ENCODE peak calls at places on chromosomes 6 and 20, in four cellular contexts. One of them, this sample, is unnamed. For H3K9me3 and H3K4me1, the result is how much of the 10 kb centered on the place peaks cover.

GRCh38 chr6:11325431-11325830 is 93.0 kb upstream of the NEDD9 start:
- DNase-seq in OCI-LY7: no peak
- DNase-seq in effector memory CD4-positive, alpha-beta T cell: no peak
- DNase-seq in fibroblast of lung: no peak
- DNase-seq in this sample: no peak

GRCh38 chr6:141685416-141685815 is 447.3 kb upstream of the GJE1 start:
- DNase-seq in OCI-LY7: no peak
- DNase-seq in effector memory CD4-positive, alpha-beta T cell: no peak
- DNase-seq in fibroblast of lung: no peak
- DNase-seq in this sample: no peak

GRCh38 chr20:45523833-45524232 is 8.4 kb upstream of the SPINT3 start:
- DNase-seq in OCI-LY7: no peak
- DNase-seq in effector memory CD4-positive, alpha-beta T cell: no peak
- DNase-seq in fibroblast of lung: no peak
- DNase-seq in this sample: no peak

GRCh38 chr6:13027200-13027599 is 301.1 kb downstream of the TBC1D7 start:
- DNase-seq in OCI-LY7: no peak
- DNase-seq in effector memory CD4-positive, alpha-beta T cell: no peak
- DNase-seq in fibroblast of lung: no peak
- DNase-seq in this sample: no peak

GRCh38 chr6:27275025-27275956 is 27.8 kb downstream of the PRSS16 start:
- DNase-seq in OCI-LY7: no peak
- DNase-seq in effector memory CD4-positive, alpha-beta T cell: no peak
- DNase-seq in fibroblast of lung: no peak
- DNase-seq in this sample: no peak

GRCh38 chr6:72371473-72371872 is 250.4 kb upstream of the KCNQ5 start:
- DNase-seq in OCI-LY7: no peak
- DNase-seq in effector memory CD4-positive, alpha-beta T cell: no peak
- DNase-seq in fibroblast of lung: no peak
- DNase-seq in this sample: no peak

GRCh38 chr6:73608761-73609160 is 45.0 kb downstream of the SLC17A5 start:
- DNase-seq in OCI-LY7: no peak
- DNase-seq in effector memory CD4-positive, alpha-beta T cell: no peak
- DNase-seq in fibroblast of lung: no peak
- DNase-seq in this sample: no peak

GRCh38 chr20:49386848-49387605 is 95.4 kb downstream of the KCNB1 start:
- DNase-seq in OCI-LY7: no peak
- DNase-seq in effector memory CD4-positive, alpha-beta T cell: no peak
- DNase-seq in fibroblast of lung: no peak
- DNase-seq in this sample: no peak

GRCh38 chr20:17647391-17648305 is 34.4 kb downstream of the RRBP1 start:
- DNase-seq in OCI-LY7: no peak
- DNase-seq in effector memory CD4-positive, alpha-beta T cell: no peak
- DNase-seq in fibroblast of lung: no peak
- DNase-seq in this sample: no peak

GRCh38 chr6:166529571-166529970 is 56.9 kb downstream of the RAMACL start:
- DNase-seq in OCI-LY7: no peak
- DNase-seq in effector memory CD4-positive, alpha-beta T cell: no peak
- DNase-seq in fibroblast of lung: peak
- DNase-seq in this sample: no peak

GRCh38 chr6:20924911-20925543 is 390.8 kb downstream of the CDKAL1 start:
- DNase-seq in OCI-LY7: no peak
- DNase-seq in effector memory CD4-positive, alpha-beta T cell: no peak
- DNase-seq in fibroblast of lung: no peak
- DNase-seq in this sample: no peak

GRCh38 chr6:88725111-88725711 is 238.2 kb downstream of the RNGTT start:
- DNase-seq in OCI-LY7: peak
- DNase-seq in effector memory CD4-positive, alpha-beta T cell: no peak
- DNase-seq in fibroblast of lung: peak
- DNase-seq in this sample: no peak

GRCh38 chr6:75204222-75204958 is 1.5 kb downstream of the COL12A1 start:
- DNase-seq in OCI-LY7: no peak
- DNase-seq in effector memory CD4-positive, alpha-beta T cell: no peak
- DNase-seq in fibroblast of lung: peak
- DNase-seq in this sample: no peak

GRCh38 chr20:50496773-50497375 is 13.3 kb upstream of the PTPN1 start:
- DNase-seq in OCI-LY7: no peak
- DNase-seq in effector memory CD4-positive, alpha-beta T cell: no peak
- DNase-seq in fibroblast of lung: no peak
- DNase-seq in this sample: no peak

GRCh38 chr6:140857734-140858380 is 1274.9 kb upstream of the GJE1 start:
- DNase-seq in OCI-LY7: no peak
- DNase-seq in effector memory CD4-positive, alpha-beta T cell: no peak
- DNase-seq in fibroblast of lung: peak
- DNase-seq in this sample: no peak

GRCh38 chr20:48770700-48771099 is 57.1 kb downstream of the PREX1 start:
- DNase-seq in OCI-LY7: no peak
- DNase-seq in effector memory CD4-positive, alpha-beta T cell: no peak
- DNase-seq in fibroblast of lung: no peak
- DNase-seq in this sample: no peak

GRCh38 chr6:126153661-126154060 is 167.3 kb downstream of the TRMT11 start:
- DNase-seq in OCI-LY7: no peak
- DNase-seq in effector memory CD4-positive, alpha-beta T cell: no peak
- DNase-seq in fibroblast of lung: peak
- DNase-seq in this sample: no peak

GRCh38 chr6:49662877-49663231 is 26.2 kb upstream of the RHAG start:
- DNase-seq in OCI-LY7: no peak
- DNase-seq in effector memory CD4-positive, alpha-beta T cell: no peak
- DNase-seq in fibroblast of lung: peak
- DNase-seq in this sample: no peak

GRCh38 chr6:141946502-141946901 is 186.2 kb upstream of the GJE1 start:
- DNase-seq in OCI-LY7: no peak
- DNase-seq in effector memory CD4-positive, alpha-beta T cell: no peak
- DNase-seq in fibroblast of lung: no peak
- DNase-seq in this sample: no peak

GRCh38 chr20:35854697-35855434 is 83.1 kb downstream of the PHF20 start:
- DNase-seq in OCI-LY7: no peak
- DNase-seq in effector memory CD4-positive, alpha-beta T cell: no peak
- DNase-seq in fibroblast of lung: no peak
- DNase-seq in this sample: no peak

GRCh38 chr6:48597951-48598350 is 487.0 kb upstream of the PTCHD4 start:
- DNase-seq in OCI-LY7: no peak
- DNase-seq in effector memory CD4-positive, alpha-beta T cell: no peak
- DNase-seq in fibroblast of lung: peak
- DNase-seq in this sample: no peak

GRCh38 chr6:42522021-42522420 is 41.8 kb upstream of the UBR2 start:
- DNase-seq in OCI-LY7: no peak
- DNase-seq in effector memory CD4-positive, alpha-beta T cell: no peak
- DNase-seq in fibroblast of lung: no peak
- DNase-seq in this sample: no peak

GRCh38 chr6:126983779-126984178 is 134.7 kb upstream of the RSPO3 start:
- DNase-seq in OCI-LY7: no peak
- DNase-seq in effector memory CD4-positive, alpha-beta T cell: no peak
- DNase-seq in fibroblast of lung: no peak
- DNase-seq in this sample: no peak

DNA sequence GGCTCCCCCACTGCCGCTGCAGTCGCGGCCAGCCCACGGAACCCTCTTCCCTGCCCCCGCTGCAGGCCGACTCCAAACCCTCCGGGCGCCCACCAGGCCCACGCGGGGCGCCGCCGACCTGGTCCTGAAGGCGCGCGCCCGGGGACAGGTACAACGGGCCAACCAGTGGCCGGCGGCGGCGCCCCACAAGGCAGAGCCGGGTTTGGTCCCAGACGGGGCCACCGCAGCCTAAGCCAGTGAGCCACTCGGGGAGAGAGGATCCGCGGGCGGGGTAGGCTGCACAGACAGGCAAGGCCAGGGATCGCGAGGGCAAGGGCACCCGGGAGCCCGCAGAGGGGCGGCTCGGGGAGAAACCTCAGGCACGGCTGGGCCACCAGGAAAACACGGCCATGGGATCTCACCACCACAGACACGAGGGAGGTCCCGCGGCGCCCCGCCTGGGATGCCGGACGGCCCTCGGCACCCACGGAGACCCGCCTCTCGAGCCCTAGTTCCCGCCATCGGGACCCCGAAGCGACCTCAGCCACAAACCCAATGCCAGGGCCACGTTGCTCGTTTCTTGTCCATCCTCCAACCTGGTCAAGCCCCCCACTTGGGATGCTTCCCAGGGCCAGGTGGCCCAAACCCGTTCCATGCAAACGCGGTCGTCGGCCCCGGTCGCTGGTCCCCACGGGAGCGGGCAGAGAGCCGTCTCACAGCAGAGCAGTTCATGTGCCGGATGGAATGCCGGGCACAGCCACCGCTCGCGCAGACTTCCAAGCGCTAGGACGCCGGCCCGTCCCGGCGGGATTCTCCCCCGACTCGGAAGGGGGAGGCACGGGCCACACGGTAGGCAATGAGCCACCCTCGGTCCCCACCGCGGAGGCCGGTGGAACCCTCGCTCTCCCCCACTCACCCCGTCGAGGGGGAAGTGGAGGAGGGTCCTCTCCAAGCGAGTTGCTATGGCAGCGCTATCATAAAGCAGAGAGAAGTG is 1956.6 kb upstream of the DEFB115 start:
- DNase-seq in OCI-LY7: no peak
- DNase-seq in effector memory CD4-positive, alpha-beta T cell: no peak
- DNase-seq in fibroblast of lung: no peak
- DNase-seq in this sample: no peak
- H3K9me3 ChIP-seq in OCI-LY7: under half
- H3K9me3 ChIP-seq in effector memory CD4-positive, alpha-beta T cell: under half
- H3K9me3 ChIP-seq in fibroblast of lung: under half
- H3K9me3 ChIP-seq in this sample: under half

DNA sequence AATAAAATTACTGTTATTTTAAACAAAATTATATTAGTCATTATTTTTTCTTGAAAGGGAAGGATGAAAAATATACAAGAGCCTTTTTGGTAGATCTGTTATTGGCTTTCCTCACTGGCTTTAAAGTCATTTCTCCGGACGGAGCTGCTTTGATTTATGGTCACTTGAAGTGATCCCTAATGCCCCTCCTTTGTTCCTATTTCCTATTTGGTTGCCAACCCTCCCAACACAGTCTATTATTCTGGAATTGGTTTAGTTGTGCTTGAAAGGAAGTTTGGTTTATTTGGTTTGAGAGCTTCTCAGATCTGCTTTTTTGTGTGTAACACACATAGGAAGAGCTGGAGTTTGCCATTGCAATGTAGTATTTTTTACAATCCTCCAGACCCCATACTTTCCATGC is 347.9 kb downstream of the RFPL4B start:
- DNase-seq in OCI-LY7: no peak
- DNase-seq in effector memory CD4-positive, alpha-beta T cell: no peak
- DNase-seq in fibroblast of lung: peak
- DNase-seq in this sample: no peak
- H3K27ac ChIP-seq in OCI-LY7: no peak
- H3K27ac ChIP-seq in effector memory CD4-positive, alpha-beta T cell: no peak
- H3K27ac ChIP-seq in fibroblast of lung: no peak
- H3K27ac ChIP-seq in this sample: no peak

DNA sequence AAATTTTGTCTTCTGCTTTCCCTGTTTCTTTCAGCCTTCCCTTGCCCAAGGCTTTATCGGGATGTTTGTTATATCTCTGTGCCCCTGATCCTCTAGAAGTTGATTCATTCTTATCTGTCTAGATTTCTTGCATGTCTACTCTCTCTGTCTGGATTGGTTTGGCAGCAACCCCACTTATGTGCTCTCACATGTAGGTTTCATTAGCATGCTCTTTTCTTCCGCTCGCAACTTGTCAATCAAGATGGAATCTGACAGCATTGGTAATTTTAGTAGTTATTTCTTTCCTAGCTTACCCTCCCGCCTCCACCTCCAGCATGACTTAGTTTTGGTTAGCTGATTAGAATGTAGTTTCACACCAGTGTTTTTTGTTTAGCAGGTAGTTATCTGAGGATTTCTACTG is 39.3 kb downstream of the LRRC1 start:
- DNase-seq in OCI-LY7: no peak
- DNase-seq in effector memory CD4-positive, alpha-beta T cell: no peak
- DNase-seq in fibroblast of lung: no peak
- DNase-seq in this sample: no peak
- H3K4me1 ChIP-seq in OCI-LY7: under half
- H3K4me1 ChIP-seq in effector memory CD4-positive, alpha-beta T cell: under half
- H3K4me1 ChIP-seq in fibroblast of lung: under half
- H3K4me1 ChIP-seq in this sample: under half

GRCh38 chr20:23061262-23061661 is 11.8 kb upstream of the THBD start:
- DNase-seq in OCI-LY7: no peak
- DNase-seq in effector memory CD4-positive, alpha-beta T cell: no peak
- DNase-seq in fibroblast of lung: no peak
- DNase-seq in this sample: no peak

GRCh38 chr20:23063573-23063972 is 14.1 kb upstream of the THBD start:
- DNase-seq in OCI-LY7: no peak
- DNase-seq in effector memory CD4-positive, alpha-beta T cell: no peak
- DNase-seq in fibroblast of lung: no peak
- DNase-seq in this sample: no peak

GRCh38 chr20:23060629-23061028 is 11.2 kb upstream of the THBD start:
- DNase-seq in OCI-LY7: no peak
- DNase-seq in effector memory CD4-positive, alpha-beta T cell: no peak
- DNase-seq in fibroblast of lung: no peak
- DNase-seq in this sample: no peak

GRCh38 chr20:23061713-23062561 is 12.5 kb upstream of the THBD start:
- DNase-seq in OCI-LY7: peak
- DNase-seq in effector memory CD4-positive, alpha-beta T cell: no peak
- DNase-seq in fibroblast of lung: peak
- DNase-seq in this sample: no peak

GRCh38 chr20:23062632-23063031 is 13.2 kb upstream of the THBD start:
- DNase-seq in OCI-LY7: no peak
- DNase-seq in effector memory CD4-positive, alpha-beta T cell: no peak
- DNase-seq in fibroblast of lung: no peak
- DNase-seq in this sample: no peak
- H3K9me3 ChIP-seq in OCI-LY7: under half
- H3K9me3 ChIP-seq in effector memory CD4-positive, alpha-beta T cell: under half
- H3K9me3 ChIP-seq in fibroblast of lung: under half
- H3K9me3 ChIP-seq in this sample: under half

GRCh38 chr20:24746351-24746685 is 202.8 kb upstream of the CST7 start:
- DNase-seq in OCI-LY7: no peak
- DNase-seq in effector memory CD4-positive, alpha-beta T cell: no peak
- DNase-seq in fibroblast of lung: no peak
- DNase-seq in this sample: no peak

GRCh38 chr20:24745617-24746350 is 203.3 kb upstream of the CST7 start:
- DNase-seq in OCI-LY7: no peak
- DNase-seq in effector memory CD4-positive, alpha-beta T cell: no peak
- DNase-seq in fibroblast of lung: no peak
- DNase-seq in this sample: no peak

GRCh38 chr20:24745206-24745605 is 203.9 kb upstream of the CST7 start:
- DNase-seq in OCI-LY7: no peak
- DNase-seq in effector memory CD4-positive, alpha-beta T cell: no peak
- DNase-seq in fibroblast of lung: no peak
- DNase-seq in this sample: no peak

GRCh38 chr20:24747015-24747712 is 201.9 kb upstream of the CST7 start:
- DNase-seq in OCI-LY7: no peak
- DNase-seq in effector memory CD4-positive, alpha-beta T cell: no peak
- DNase-seq in fibroblast of lung: no peak
- DNase-seq in this sample: no peak

DNA sequence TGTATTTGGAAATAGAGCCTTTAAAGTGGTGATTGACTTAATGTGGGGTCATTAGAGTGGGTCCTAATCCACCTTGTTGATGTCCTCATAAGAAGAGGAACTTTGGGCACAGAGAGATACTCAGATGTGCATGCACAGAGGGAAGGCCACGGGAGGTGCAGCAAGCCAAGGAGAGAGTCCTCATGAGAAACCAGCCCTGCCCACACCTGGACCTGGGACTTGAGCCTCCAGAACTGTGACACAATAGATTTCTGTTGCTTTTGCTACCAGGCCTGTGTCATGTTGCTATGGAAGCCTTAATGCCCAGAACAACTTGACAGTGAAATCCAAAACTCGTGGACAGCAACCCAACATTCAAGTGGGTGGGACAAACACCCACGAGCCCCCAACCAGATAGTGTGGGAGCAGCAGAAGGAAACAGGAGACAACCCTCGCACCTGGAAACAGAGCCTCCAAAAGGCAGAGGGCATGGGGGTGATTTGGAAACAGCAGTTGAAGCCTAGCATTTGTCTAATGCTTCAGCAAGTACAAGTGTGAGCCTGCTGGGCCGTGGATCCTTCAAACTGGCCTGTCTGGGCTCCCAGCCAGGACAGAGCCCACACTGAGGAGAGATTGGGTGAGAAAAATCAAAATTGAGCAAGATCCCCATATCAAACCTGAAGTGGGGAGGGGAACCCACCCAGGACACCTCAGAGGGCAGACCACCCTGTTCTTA is 201.0 kb upstream of the CST7 start:
- DNase-seq in OCI-LY7: no peak
- DNase-seq in effector memory CD4-positive, alpha-beta T cell: no peak
- DNase-seq in fibroblast of lung: no peak
- DNase-seq in this sample: no peak
- H3K27ac ChIP-seq in OCI-LY7: no peak
- H3K27ac ChIP-seq in effector memory CD4-positive, alpha-beta T cell: no peak
- H3K27ac ChIP-seq in fibroblast of lung: no peak
- H3K27ac ChIP-seq in this sample: no peak

This sample was measured in CD8-positive, alpha-beta memory T cell.